ENCODE peak calls at places on chromosomes 3 and 15, in four cellular contexts. W, J, V and Z are unnamed samples.

GRCh38 chr15:62287066-62287857 is 122.2 kb upstream of the C2CD4B start:
- DNase-seq in V (no peak), W (no peak), J (peak), Z (peak)

GRCh38 chr15:62975515-62975914 is 67.0 kb upstream of the TPM1 start:
- DNase-seq in V (no peak), J (no peak), W (no peak), Z (no peak)

GRCh38 chr15:80747317-80748053 is 31.7 kb upstream of the CEMIP start:
- DNase-seq in W (no peak), J (no peak), V (no peak), Z (no peak)

GRCh38 chr3:159169828-159170227 is 368.0 kb downstream of the MFSD1 start:
- DNase-seq in W (peak), V (no peak), J (no peak), Z (peak)

GRCh38 chr3:173653781-173654180 is 256.2 kb downstream of the NLGN1 start:
- DNase-seq in J (no peak), W (no peak), V (no peak), Z (peak)

GRCh38 chr3:58130591-58130990 is 80.2 kb downstream of the DNASE1L3 start:
- DNase-seq in J (no peak), V (no peak), W (no peak), Z (no peak)

GRCh38 chr3:128547368-128547987 is 54.5 kb upstream of the GATA2 start:
- DNase-seq in W (no peak), J (peak), V (no peak), Z (peak)

GRCh38 chr15:84702961-84703482 is 12.9 kb downstream of the SEC11A start:
- DNase-seq in V (no peak), W (no peak), J (no peak), Z (no peak)

GRCh38 chr3:159928692-159929091 is 59.9 kb upstream of the IL12A start:
- DNase-seq in V (no peak), W (peak), J (no peak), Z (peak)